ENCODE peak calls at places on chromosomes 5 and 9, in seven cellular contexts. S is prostate gland; E is heart right ventricle; F is OCI-LY7; Z is ovary; N is adrenal gland; Q is CD4-positive, CD25-positive, alpha-beta regulatory T cell. V is an unnamed sample.
A peak's percentile ranks its signal among the peaks of the same experiment; 100 is the strongest.

GRCh38 chr5:115418788-115419187 is 122.3 kb upstream of the CCDC112 start:
- DNase-seq in S (no peak), E (no peak), F (no peak), Z (no peak), N (no peak), Q (no peak), V (no peak)

GRCh38 chr9:112170235-112170634 is 4.9 kb downstream of the SUSD1 start:
- DNase-seq in S (no peak), E (no peak), F (no peak), Z (no peak), N (no peak), Q (no peak), V (no peak)

GRCh38 chr5:126965061-126965475 is 65.3 kb downstream of the MARCHF3 start:
- DNase-seq in S (no peak), E (no peak), F (no peak), Z (no peak), N (no peak), Q (no peak), V (no peak)

GRCh38 chr5:95178046-95178651 is 106.7 kb downstream of the MCTP1 start:
- DNase-seq in S (no peak), E (no peak), F (peak; percentile 43), Z (no peak), N (no peak), Q (no peak), V (no peak)

GRCh38 chr5:1510151-1510561 is 13.6 kb downstream of the LPCAT1 start:
- DNase-seq in S (no peak), E (peak; percentile 2), F (no peak), Z (peak; percentile 28), N (no peak), Q (no peak), V (no peak)

GRCh38 chr5:961002-961710 is 47.4 kb upstream of the NKD2 start:
- DNase-seq in S (no peak), E (no peak), F (no peak), Z (no peak), N (no peak), Q (no peak), V (no peak)

GRCh38 chr5:115349001-115349817 is 52.8 kb upstream of the CCDC112 start:
- DNase-seq in S (no peak), E (no peak), F (no peak), Z (no peak), N (peak; percentile 68), Q (no peak), V (no peak)

GRCh38 chr5:61523997-61524396 is 191.9 kb downstream of the ZSWIM6 start:
- DNase-seq in S (no peak), E (no peak), F (no peak), Z (no peak), N (no peak), Q (no peak), V (no peak)

GRCh38 chr9:69919461-69920061 is 98.9 kb downstream of the CFAP95 start:
- DNase-seq in S (no peak), E (no peak), F (peak; percentile 54), Z (no peak), N (no peak), Q (peak; percentile 62), V (no peak)

GRCh38 chr5:24864244-24864643 is 219.5 kb upstream of the CDH10 start:
- DNase-seq in S (no peak), E (no peak), F (no peak), Z (no peak), N (no peak), Q (no peak), V (no peak)

GRCh38 chr5:24862117-24862516 is 217.3 kb upstream of the CDH10 start:
- DNase-seq in S (no peak), E (no peak), F (no peak), Z (no peak), N (no peak), Q (no peak), V (no peak)
- H3K9me3 ChIP-seq in S (no peaks in the 10 kb centered on the region), E (no peaks in the 10 kb centered on the region), F (no peaks in the 10 kb centered on the region), Z (no peaks in the 10 kb centered on the region), N (no peaks in the 10 kb centered on the region), Q (peaks cover 4% of the 10 kb centered on the region), V (no peaks in the 10 kb centered on the region)

GRCh38 chr5:101461455-101461854 is 558.4 kb upstream of the ST8SIA4 start:
- DNase-seq in S (no peak), E (no peak), F (no peak), Z (no peak), N (no peak), Q (no peak), V (no peak)
- H3K4me1 ChIP-seq in S (no peaks in the 10 kb centered on the region), E (no peaks in the 10 kb centered on the region), F (no peaks in the 10 kb centered on the region), Z (no peaks in the 10 kb centered on the region), N (no peaks in the 10 kb centered on the region), Q (no peaks in the 10 kb centered on the region), V (no peaks in the 10 kb centered on the region)

DNA sequence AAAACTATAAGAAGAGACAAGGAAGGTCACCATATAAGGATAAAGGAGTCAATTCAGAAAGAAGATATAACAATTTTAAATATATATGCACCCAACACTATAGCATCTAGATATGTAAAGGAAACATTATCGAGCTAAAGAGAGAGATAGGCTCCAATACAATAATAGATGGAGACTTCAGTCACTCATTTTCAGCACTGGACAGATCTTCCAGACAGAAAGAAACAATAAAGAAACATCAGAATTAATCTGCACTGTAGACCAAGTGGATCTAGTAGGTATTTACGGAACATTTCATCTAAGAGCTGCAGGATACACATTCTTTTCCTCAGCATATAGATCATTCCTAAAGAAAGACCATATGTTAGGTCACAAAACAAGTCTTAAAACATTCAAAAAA is 463.5 kb downstream of the KCTD16 start:
- DNase-seq in S (no peak), E (no peak), F (no peak), Z (no peak), N (no peak), Q (no peak), V (no peak)
- H3K9me3 ChIP-seq in S (no peaks in the 10 kb centered on the region), E (peaks cover 70% of the 10 kb centered on the region), F (no peaks in the 10 kb centered on the region), Z (no peaks in the 10 kb centered on the region), N (no peaks in the 10 kb centered on the region), Q (peaks cover 6% of the 10 kb centered on the region), V (no peaks in the 10 kb centered on the region)

GRCh38 chr5:16856531-16856930 is 79.6 kb downstream of the MYO10 start:
- DNase-seq in S (no peak), E (no peak), F (no peak), Z (no peak), N (no peak), Q (no peak), V (no peak)
- H3K4me1 ChIP-seq in S (no peaks in the 10 kb centered on the region), E (peaks cover 24% of the 10 kb centered on the region), F (no peaks in the 10 kb centered on the region), Z (peaks cover 2% of the 10 kb centered on the region), N (no peaks in the 10 kb centered on the region), Q (no peaks in the 10 kb centered on the region), V (no peaks in the 10 kb centered on the region)

GRCh38 chr5:4036861-4037260 is 441.2 kb downstream of the IRX1 start:
- DNase-seq in S (no peak), E (no peak), F (no peak), Z (no peak), N (no peak), Q (no peak), V (no peak)
- H3K9me3 ChIP-seq in S (no peaks in the 10 kb centered on the region), E (peaks cover 10% of the 10 kb centered on the region), F (no peaks in the 10 kb centered on the region), Z (no peaks in the 10 kb centered on the region), N (no peaks in the 10 kb centered on the region), Q (peaks cover 2% of the 10 kb centered on the region), V (no peaks in the 10 kb centered on the region)